ENCODE peak calls at places on chromosomes 16 and 17, in five cellular contexts. One of them, this sample, is unnamed.

GRCh38 chr16:89430436-89431157 is 59.8 kb downstream of the ANKRD11 start:
- DNase-seq in activated CD4-positive, CD25-positive, alpha-beta regulatory T cell: no peak
- DNase-seq in stimulated activated CD8-positive, alpha-beta memory T cell treated with anti-CD3 and anti-CD28 coated beads, Interleukin-4, amount 100 ng/mL, for 1 hour: no peak
- DNase-seq in GM04503: no peak
- DNase-seq in fibroblast of gingiva: no peak
- DNase-seq in this sample: no peak

GRCh38 chr17:57911834-57912673 is 43.2 kb downstream of the CUEDC1 start:
- DNase-seq in activated CD4-positive, CD25-positive, alpha-beta regulatory T cell: no peak
- DNase-seq in stimulated activated CD8-positive, alpha-beta memory T cell treated with anti-CD3 and anti-CD28 coated beads, Interleukin-4, amount 100 ng/mL, for 1 hour: no peak
- DNase-seq in GM04503: no peak
- DNase-seq in fibroblast of gingiva: no peak
- DNase-seq in this sample: no peak

GRCh38 chr17:37221865-37222264 is 153.9 kb upstream of the C17orf78 start:
- DNase-seq in activated CD4-positive, CD25-positive, alpha-beta regulatory T cell: no peak
- DNase-seq in stimulated activated CD8-positive, alpha-beta memory T cell treated with anti-CD3 and anti-CD28 coated beads, Interleukin-4, amount 100 ng/mL, for 1 hour: no peak
- DNase-seq in GM04503: no peak
- DNase-seq in fibroblast of gingiva: no peak
- DNase-seq in this sample: no peak

GRCh38 chr17:42526031-42526444 is 10.0 kb upstream of the NAGLU start:
- DNase-seq in activated CD4-positive, CD25-positive, alpha-beta regulatory T cell: no peak
- DNase-seq in stimulated activated CD8-positive, alpha-beta memory T cell treated with anti-CD3 and anti-CD28 coated beads, Interleukin-4, amount 100 ng/mL, for 1 hour: no peak
- DNase-seq in GM04503: no peak
- DNase-seq in fibroblast of gingiva: no peak
- DNase-seq in this sample: no peak

GRCh38 chr17:35947156-35947585 is 3.7 kb upstream of the LYZL6 start:
- DNase-seq in activated CD4-positive, CD25-positive, alpha-beta regulatory T cell: no peak
- DNase-seq in stimulated activated CD8-positive, alpha-beta memory T cell treated with anti-CD3 and anti-CD28 coated beads, Interleukin-4, amount 100 ng/mL, for 1 hour: peak
- DNase-seq in GM04503: no peak
- DNase-seq in fibroblast of gingiva: no peak
- DNase-seq in this sample: peak

GRCh38 chr17:44775838-44776621 is 17.2 kb downstream of the ADAM11 start:
- DNase-seq in activated CD4-positive, CD25-positive, alpha-beta regulatory T cell: no peak
- DNase-seq in stimulated activated CD8-positive, alpha-beta memory T cell treated with anti-CD3 and anti-CD28 coated beads, Interleukin-4, amount 100 ng/mL, for 1 hour: no peak
- DNase-seq in GM04503: no peak
- DNase-seq in fibroblast of gingiva: no peak
- DNase-seq in this sample: no peak

GRCh38 chr17:82287849-82288601 is 14.5 kb upstream of the CSNK1D start:
- DNase-seq in activated CD4-positive, CD25-positive, alpha-beta regulatory T cell: no peak
- DNase-seq in stimulated activated CD8-positive, alpha-beta memory T cell treated with anti-CD3 and anti-CD28 coated beads, Interleukin-4, amount 100 ng/mL, for 1 hour: no peak
- DNase-seq in GM04503: no peak
- DNase-seq in fibroblast of gingiva: peak
- DNase-seq in this sample: no peak

GRCh38 chr16:57260294-57260929 is 15.4 kb downstream of the ARL2BP start:
- DNase-seq in activated CD4-positive, CD25-positive, alpha-beta regulatory T cell: no peak
- DNase-seq in stimulated activated CD8-positive, alpha-beta memory T cell treated with anti-CD3 and anti-CD28 coated beads, Interleukin-4, amount 100 ng/mL, for 1 hour: no peak
- DNase-seq in GM04503: no peak
- DNase-seq in fibroblast of gingiva: peak
- DNase-seq in this sample: no peak

GRCh38 chr17:4038076-4038475 is 73.8 kb upstream of the ATP2A3 start:
- DNase-seq in activated CD4-positive, CD25-positive, alpha-beta regulatory T cell: no peak
- DNase-seq in stimulated activated CD8-positive, alpha-beta memory T cell treated with anti-CD3 and anti-CD28 coated beads, Interleukin-4, amount 100 ng/mL, for 1 hour: no peak
- DNase-seq in GM04503: no peak
- DNase-seq in fibroblast of gingiva: peak
- DNase-seq in this sample: no peak

GRCh38 chr16:84537431-84538151 is 33.1 kb upstream of the MEAK7 start:
- DNase-seq in activated CD4-positive, CD25-positive, alpha-beta regulatory T cell: no peak
- DNase-seq in stimulated activated CD8-positive, alpha-beta memory T cell treated with anti-CD3 and anti-CD28 coated beads, Interleukin-4, amount 100 ng/mL, for 1 hour: no peak
- DNase-seq in GM04503: no peak
- DNase-seq in fibroblast of gingiva: no peak
- DNase-seq in this sample: no peak

GRCh38 chr17:3572231-3572630 is 14.6 kb upstream of the TRPV3 start:
- DNase-seq in activated CD4-positive, CD25-positive, alpha-beta regulatory T cell: no peak
- DNase-seq in stimulated activated CD8-positive, alpha-beta memory T cell treated with anti-CD3 and anti-CD28 coated beads, Interleukin-4, amount 100 ng/mL, for 1 hour: no peak
- DNase-seq in GM04503: no peak
- DNase-seq in fibroblast of gingiva: no peak
- DNase-seq in this sample: no peak

GRCh38 chr17:15262291-15263205 is 2.6 kb downstream of the PMP22 start:
- DNase-seq in activated CD4-positive, CD25-positive, alpha-beta regulatory T cell: no peak
- DNase-seq in stimulated activated CD8-positive, alpha-beta memory T cell treated with anti-CD3 and anti-CD28 coated beads, Interleukin-4, amount 100 ng/mL, for 1 hour: no peak
- DNase-seq in GM04503: peak
- DNase-seq in fibroblast of gingiva: peak
- DNase-seq in this sample: peak

GRCh38 chr17:15346196-15346595 is 4.8 kb upstream of the TEKT3 start:
- DNase-seq in activated CD4-positive, CD25-positive, alpha-beta regulatory T cell: no peak
- DNase-seq in stimulated activated CD8-positive, alpha-beta memory T cell treated with anti-CD3 and anti-CD28 coated beads, Interleukin-4, amount 100 ng/mL, for 1 hour: no peak
- DNase-seq in GM04503: no peak
- DNase-seq in fibroblast of gingiva: no peak
- DNase-seq in this sample: no peak

GRCh38 chr17:47775181-47775580 is 42.1 kb downstream of the TBX21 start:
- DNase-seq in activated CD4-positive, CD25-positive, alpha-beta regulatory T cell: no peak
- DNase-seq in stimulated activated CD8-positive, alpha-beta memory T cell treated with anti-CD3 and anti-CD28 coated beads, Interleukin-4, amount 100 ng/mL, for 1 hour: no peak
- DNase-seq in GM04503: no peak
- DNase-seq in fibroblast of gingiva: no peak
- DNase-seq in this sample: no peak

GRCh38 chr16:2142942-2143868 is 5.2 kb upstream of the RAB26 start:
- DNase-seq in activated CD4-positive, CD25-positive, alpha-beta regulatory T cell: no peak
- DNase-seq in stimulated activated CD8-positive, alpha-beta memory T cell treated with anti-CD3 and anti-CD28 coated beads, Interleukin-4, amount 100 ng/mL, for 1 hour: no peak
- DNase-seq in GM04503: no peak
- DNase-seq in fibroblast of gingiva: no peak
- DNase-seq in this sample: no peak

GRCh38 chr16:17258848-17259713 is 211.7 kb downstream of the XYLT1 start:
- DNase-seq in activated CD4-positive, CD25-positive, alpha-beta regulatory T cell: no peak
- DNase-seq in stimulated activated CD8-positive, alpha-beta memory T cell treated with anti-CD3 and anti-CD28 coated beads, Interleukin-4, amount 100 ng/mL, for 1 hour: no peak
- DNase-seq in GM04503: no peak
- DNase-seq in fibroblast of gingiva: no peak
- DNase-seq in this sample: no peak

GRCh38 chr17:80737106-80738019 is 192.7 kb downstream of the RPTOR start:
- DNase-seq in activated CD4-positive, CD25-positive, alpha-beta regulatory T cell: no peak
- DNase-seq in stimulated activated CD8-positive, alpha-beta memory T cell treated with anti-CD3 and anti-CD28 coated beads, Interleukin-4, amount 100 ng/mL, for 1 hour: no peak
- DNase-seq in GM04503: no peak
- DNase-seq in fibroblast of gingiva: no peak
- DNase-seq in this sample: no peak

GRCh38 chr17:151886-152859 is 14.8 kb downstream of the SCGB1C2 start:
- DNase-seq in activated CD4-positive, CD25-positive, alpha-beta regulatory T cell: no peak
- DNase-seq in stimulated activated CD8-positive, alpha-beta memory T cell treated with anti-CD3 and anti-CD28 coated beads, Interleukin-4, amount 100 ng/mL, for 1 hour: no peak
- DNase-seq in GM04503: no peak
- DNase-seq in fibroblast of gingiva: no peak
- DNase-seq in this sample: no peak

GRCh38 chr16:30874244-30874820 is 19.5 kb downstream of the BCL7C start:
- DNase-seq in activated CD4-positive, CD25-positive, alpha-beta regulatory T cell: no peak
- DNase-seq in stimulated activated CD8-positive, alpha-beta memory T cell treated with anti-CD3 and anti-CD28 coated beads, Interleukin-4, amount 100 ng/mL, for 1 hour: no peak
- DNase-seq in GM04503: no peak
- DNase-seq in fibroblast of gingiva: no peak
- DNase-seq in this sample: no peak

GRCh38 chr17:74442670-74443515 is 11.0 kb downstream of the GPRC5C start:
- DNase-seq in activated CD4-positive, CD25-positive, alpha-beta regulatory T cell: no peak
- DNase-seq in stimulated activated CD8-positive, alpha-beta memory T cell treated with anti-CD3 and anti-CD28 coated beads, Interleukin-4, amount 100 ng/mL, for 1 hour: no peak
- DNase-seq in GM04503: no peak
- DNase-seq in fibroblast of gingiva: no peak
- DNase-seq in this sample: no peak

GRCh38 chr16:66427871-66428681 is 981 bp downstream of the BEAN1 start:
- DNase-seq in activated CD4-positive, CD25-positive, alpha-beta regulatory T cell: no peak
- DNase-seq in stimulated activated CD8-positive, alpha-beta memory T cell treated with anti-CD3 and anti-CD28 coated beads, Interleukin-4, amount 100 ng/mL, for 1 hour: no peak
- DNase-seq in GM04503: no peak
- DNase-seq in fibroblast of gingiva: no peak
- DNase-seq in this sample: peak

GRCh38 chr17:59311051-59311468 is 20.4 kb upstream of the YPEL2 start:
- DNase-seq in activated CD4-positive, CD25-positive, alpha-beta regulatory T cell: no peak
- DNase-seq in stimulated activated CD8-positive, alpha-beta memory T cell treated with anti-CD3 and anti-CD28 coated beads, Interleukin-4, amount 100 ng/mL, for 1 hour: peak
- DNase-seq in GM04503: no peak
- DNase-seq in fibroblast of gingiva: peak
- DNase-seq in this sample: no peak

GRCh38 chr17:45852535-45853297 is 8.0 kb downstream of the SPPL2C start:
- DNase-seq in activated CD4-positive, CD25-positive, alpha-beta regulatory T cell: peak
- DNase-seq in stimulated activated CD8-positive, alpha-beta memory T cell treated with anti-CD3 and anti-CD28 coated beads, Interleukin-4, amount 100 ng/mL, for 1 hour: peak
- DNase-seq in GM04503: no peak
- DNase-seq in fibroblast of gingiva: peak
- DNase-seq in this sample: no peak

GRCh38 chr17:7396147-7396546 is 1.8 kb upstream of the PLSCR3 start:
- DNase-seq in activated CD4-positive, CD25-positive, alpha-beta regulatory T cell: no peak
- DNase-seq in stimulated activated CD8-positive, alpha-beta memory T cell treated with anti-CD3 and anti-CD28 coated beads, Interleukin-4, amount 100 ng/mL, for 1 hour: no peak
- DNase-seq in GM04503: no peak
- DNase-seq in fibroblast of gingiva: no peak
- DNase-seq in this sample: no peak

GRCh38 chr16:49129935-49130334 is 151.7 kb downstream of the CBLN1 start:
- DNase-seq in activated CD4-positive, CD25-positive, alpha-beta regulatory T cell: no peak
- DNase-seq in stimulated activated CD8-positive, alpha-beta memory T cell treated with anti-CD3 and anti-CD28 coated beads, Interleukin-4, amount 100 ng/mL, for 1 hour: no peak
- DNase-seq in GM04503: no peak
- DNase-seq in fibroblast of gingiva: no peak
- DNase-seq in this sample: no peak

GRCh38 chr16:50467943-50468748 is 80.0 kb upstream of the NKD1 start:
- DNase-seq in activated CD4-positive, CD25-positive, alpha-beta regulatory T cell: no peak
- DNase-seq in stimulated activated CD8-positive, alpha-beta memory T cell treated with anti-CD3 and anti-CD28 coated beads, Interleukin-4, amount 100 ng/mL, for 1 hour: no peak
- DNase-seq in GM04503: no peak
- DNase-seq in fibroblast of gingiva: no peak
- DNase-seq in this sample: peak

GRCh38 chr17:29615492-29616299 is 7.0 kb downstream of the CORO6 start:
- DNase-seq in activated CD4-positive, CD25-positive, alpha-beta regulatory T cell: peak
- DNase-seq in stimulated activated CD8-positive, alpha-beta memory T cell treated with anti-CD3 and anti-CD28 coated beads, Interleukin-4, amount 100 ng/mL, for 1 hour: peak
- DNase-seq in GM04503: no peak
- DNase-seq in fibroblast of gingiva: peak
- DNase-seq in this sample: peak

GRCh38 chr16:69366431-69366830 is 14.8 kb upstream of the TMED6 start:
- DNase-seq in activated CD4-positive, CD25-positive, alpha-beta regulatory T cell: no peak
- DNase-seq in stimulated activated CD8-positive, alpha-beta memory T cell treated with anti-CD3 and anti-CD28 coated beads, Interleukin-4, amount 100 ng/mL, for 1 hour: no peak
- DNase-seq in GM04503: no peak
- DNase-seq in fibroblast of gingiva: no peak
- DNase-seq in this sample: no peak

GRCh38 chr17:1180434-1180742 is 607 bp upstream of the ABR start:
- DNase-seq in activated CD4-positive, CD25-positive, alpha-beta regulatory T cell: no peak
- DNase-seq in stimulated activated CD8-positive, alpha-beta memory T cell treated with anti-CD3 and anti-CD28 coated beads, Interleukin-4, amount 100 ng/mL, for 1 hour: no peak
- DNase-seq in GM04503: no peak
- DNase-seq in fibroblast of gingiva: no peak
- DNase-seq in this sample: no peak

GRCh38 chr17:57357830-57358426 is 101.6 kb downstream of the MSI2 start:
- DNase-seq in activated CD4-positive, CD25-positive, alpha-beta regulatory T cell: no peak
- DNase-seq in stimulated activated CD8-positive, alpha-beta memory T cell treated with anti-CD3 and anti-CD28 coated beads, Interleukin-4, amount 100 ng/mL, for 1 hour: no peak
- DNase-seq in GM04503: no peak
- DNase-seq in fibroblast of gingiva: no peak
- DNase-seq in this sample: no peak